ENCODE peak calls at places on chromosome 3, in ten cellular contexts. J is mucosa of descending colon; X is tibial artery; V is Caki2; Y is epithelial cell of esophagus; A is hippocampal formation; I is sciatic nerve; T is stimulated activated CD4-positive, alpha-beta T cell treated with anti-CD3 and anti-CD28 coated beads, Interleukin-4, amount 100 ng/mL, for 48 hours; R is Calu3; D is stimulated activated CD8-positive, alpha-beta memory T cell treated with anti-CD3 and anti-CD28 coated beads, Interleukin-12 subunit alpha, Interleukin-12 subunit beta, amount 100 ng/mL, for 4 hours. C is an unnamed sample.

GRCh38 chr3:66593978-66594377 is 93.2 kb upstream of the LRIG1 start:
- DNase-seq in J (no peak), X (no peak), V (peak), Y (peak), A (no peak), I (no peak), T (no peak), R (no peak), D (no peak), C (no peak)

GRCh38 chr3:197335428-197336132 is 37.2 kb upstream of the DLG1 start:
- DNase-seq in J (no peak), X (no peak), V (no peak), Y (no peak), A (no peak), I (peak), T (no peak), R (no peak), D (no peak), C (peak)

GRCh38 chr3:114706591-114707224 is 412.9 kb downstream of the TIGIT start:
- DNase-seq in J (no peak), X (no peak), V (peak), Y (peak), A (no peak), I (no peak), T (peak), R (peak), D (no peak), C (no peak)

GRCh38 chr3:181709537-181710279 is 2.0 kb upstream of the SOX2 start:
- DNase-seq in J (peak), X (peak), V (peak), Y (peak), A (no peak), I (peak), T (peak), R (peak), D (no peak), C (no peak)

GRCh38 chr3:53258600-53259426 is 3.0 kb upstream of the TKT start:
- DNase-seq in J (no peak), X (no peak), V (no peak), Y (no peak), A (peak), I (no peak), T (no peak), R (no peak), D (no peak), C (no peak)

GRCh38 chr3:14336414-14337285 is 65.8 kb upstream of the SLC6A6 start:
- DNase-seq in J (peak), X (no peak), V (no peak), Y (peak), A (no peak), I (no peak), T (no peak), R (peak), D (no peak), C (no peak)

GRCh38 chr3:29215948-29216347 is 64.9 kb upstream of the RBMS3 start:
- DNase-seq in J (no peak), X (no peak), V (no peak), Y (no peak), A (no peak), I (no peak), T (no peak), R (no peak), D (no peak), C (no peak)

GRCh38 chr3:191235331-191236314 is 36.6 kb downstream of the OSTN start:
- DNase-seq in J (no peak), X (no peak), V (no peak), Y (no peak), A (no peak), I (no peak), T (no peak), R (no peak), D (no peak), C (no peak)

GRCh38 chr3:127902486-127902885 is 12.5 kb upstream of the KBTBD12 start:
- DNase-seq in J (no peak), X (no peak), V (no peak), Y (no peak), A (no peak), I (no peak), T (no peak), R (no peak), D (no peak), C (no peak)

GRCh38 chr3:138875754-138876664 is 41.3 kb upstream of the PIK3CB start:
- DNase-seq in J (no peak), X (no peak), V (no peak), Y (no peak), A (no peak), I (no peak), T (no peak), R (no peak), D (no peak), C (peak)

GRCh38 chr3:128195369-128195768 is 42.1 kb downstream of the EEFSEC start:
- DNase-seq in J (no peak), X (no peak), V (no peak), Y (no peak), A (no peak), I (no peak), T (no peak), R (no peak), D (no peak), C (no peak)

GRCh38 chr3:101758224-101758623 is 20.8 kb upstream of the NXPE3 start:
- DNase-seq in J (no peak), X (no peak), V (no peak), Y (no peak), A (peak), I (no peak), T (no peak), R (no peak), D (no peak), C (no peak)

C was measured in CMK.